ENCODE peak calls at places on chromosomes 6 and 20, in seven cellular contexts. U is germinal center, F is nephron progenitor cell, Y is sciatic nerve, D is GM12891, C is activated T-cell treated with anti-CD3 and anti-CD28 coated beads for 1 hour, Z is H9. R is an unnamed sample.

GRCh38 chr6:45654673-45655072 is 276.9 kb upstream of the SUPT3H start:
- DNase-seq in U (no peak), F (no peak), Y (no peak), Z (no peak), D (no peak), C (no peak), R (no peak)

GRCh38 chr6:128131566-128131965 is 230.7 kb upstream of the THEMIS start:
- DNase-seq in F (no peak), Z (no peak), D (no peak), C (no peak), Y (no peak), U (no peak), R (no peak)

GRCh38 chr6:158826819-158827501 is 7.8 kb upstream of the EZR start:
- DNase-seq in Y (no peak), D (peak), C (no peak), U (no peak), Z (no peak), F (no peak), R (no peak)

GRCh38 chr6:56408976-56409375 is 161.6 kb upstream of the COL21A1 start:
- DNase-seq in Z (no peak), U (no peak), C (no peak), F (no peak), Y (no peak), D (no peak), R (no peak)

GRCh38 chr6:131443514-131443913 is 129.5 kb upstream of the ARG1 start:
- DNase-seq in D (no peak), Y (no peak), U (no peak), Z (no peak), C (peak), F (no peak), R (peak)

GRCh38 chr6:11423072-11423471 is 114.5 kb upstream of the TMEM170B start:
- DNase-seq in U (no peak), C (no peak), Y (no peak), D (no peak), Z (no peak), F (no peak), R (no peak)

GRCh38 chr6:106039836-106040592 is 46.1 kb upstream of the PRDM1 start:
- DNase-seq in D (no peak), C (no peak), Y (no peak), U (no peak), F (no peak), Z (no peak), R (no peak)

GRCh38 chr6:18439581-18439980 is 52.4 kb downstream of the RNF144B start:
- DNase-seq in D (no peak), Y (no peak), Z (no peak), U (no peak), C (no peak), F (no peak), R (no peak)

GRCh38 chr20:7195704-7196103 is 428.2 kb downstream of the BMP2 start:
- DNase-seq in U (no peak), F (no peak), Z (no peak), C (no peak), Y (no peak), D (no peak), R (no peak)

GRCh38 chr20:53028337-53029007 is 56.3 kb downstream of the TSHZ2 start:
- DNase-seq in Y (no peak), F (no peak), Z (no peak), D (no peak), U (no peak), C (no peak), R (no peak)

GRCh38 chr6:21132856-21133610 is 460.5 kb upstream of the SOX4 start:
- DNase-seq in Z (no peak), U (no peak), Y (no peak), D (no peak), C (no peak), F (peak), R (no peak)

GRCh38 chr6:122077603-122078002 is 321.8 kb upstream of the HSF2 start:
- DNase-seq in D (no peak), F (no peak), U (no peak), Y (no peak), C (no peak), Z (no peak), R (no peak)

GRCh38 chr6:16750566-16750965 is 10.7 kb downstream of the ATXN1 start:
- DNase-seq in D (no peak), Z (no peak), U (no peak), C (no peak), F (no peak), Y (no peak), R (no peak)

GRCh38 chr20:63572788-63573738 is 976 bp downstream of the HELZ2 start:
- DNase-seq in F (no peak), D (no peak), Y (no peak), U (no peak), Z (peak), C (no peak), R (no peak)

GRCh38 chr20:51221791-51222408 is 199.0 kb upstream of the KCNG1 start:
- DNase-seq in F (peak), D (no peak), Y (no peak), Z (peak), U (no peak), C (no peak), R (no peak)

GRCh38 chr6:107539409-107539808 is 49.5 kb downstream of the SOBP start:
- DNase-seq in C (no peak), F (no peak), Y (no peak), Z (no peak), U (no peak), D (no peak), R (no peak)

GRCh38 chr20:31666258-31667042 is 28.7 kb downstream of the COX4I2 start:
- DNase-seq in U (no peak), Z (no peak), F (no peak), Y (peak), C (no peak), D (no peak), R (peak)

GRCh38 chr6:34709386-34709785 is 12.8 kb upstream of the ILRUN start:
- DNase-seq in Z (no peak), U (no peak), Y (peak), D (no peak), F (no peak), C (no peak), R (no peak)

GRCh38 chr6:18122128-18123093 is at the start of gene NHLRC1:
- DNase-seq in U (peak), Z (peak), F (peak), C (peak), D (peak), Y (peak), R (peak)

GRCh38 chr6:168093071-168093505 is 14.1 kb upstream of the FRMD1 start:
- DNase-seq in Z (no peak), Y (no peak), F (no peak), U (no peak), D (no peak), C (no peak), R (no peak)

GRCh38 chr6:158042245-158042798 is 60.7 kb downstream of the SYNJ2 start:
- DNase-seq in F (no peak), Z (peak), C (no peak), U (no peak), D (no peak), Y (no peak), R (no peak)

GRCh38 chr6:41938590-41938989 is 3.0 kb downstream of the CCND3 start:
- DNase-seq in Y (no peak), Z (no peak), D (no peak), C (no peak), F (no peak), U (no peak), R (no peak)

GRCh38 chr6:7671076-7671475 is 54.8 kb upstream of the BMP6 start:
- DNase-seq in D (no peak), U (no peak), F (no peak), Z (no peak), Y (no peak), C (no peak), R (no peak)

GRCh38 chr6:118309337-118310093 is 238.6 kb upstream of the PLN start:
- DNase-seq in Y (no peak), C (no peak), F (no peak), D (no peak), Z (no peak), U (no peak), R (no peak)

GRCh38 chr6:170185175-170185970 is 105.5 kb downstream of the DLL1 start:
- DNase-seq in U (no peak), C (no peak), Z (no peak), Y (no peak), D (no peak), F (no peak), R (no peak)

GRCh38 chr6:32105433-32105832 is 3.7 kb downstream of the TNXB start:
- DNase-seq in Z (no peak), C (no peak), D (no peak), Y (no peak), U (no peak), F (peak), R (no peak)